ENCODE peak calls at places on chromosomes 1 and 21, in ten cellular contexts. X, C, L, J, M, S, F, I, R and Z are unnamed samples.

GRCh38 chr1:167916766-167917511 is 3.0 kb upstream of the ADCY10 start:
- ATAC-seq in X (no peak), C (no peak), L (no peak), J (no peak), M (peak), S (no peak), F (no peak), I (peak), R (peak), Z (no peak)

GRCh38 chr1:40575336-40575735 is 43.9 kb downstream of the ZNF684 start:
- ATAC-seq in X (no peak), C (no peak), L (no peak), J (peak), M (no peak), S (no peak), F (no peak), I (no peak), R (no peak), Z (no peak)

GRCh38 chr1:215777370-215777925 is 210.3 kb downstream of the KCTD3 start:
- ATAC-seq in X (no peak), C (no peak), L (no peak), J (peak), M (no peak), S (no peak), F (no peak), I (no peak), R (no peak), Z (no peak)

GRCh38 chr1:192629602-192630001 is 6.3 kb upstream of the RGS13 start:
- ATAC-seq in X (no peak), C (peak), L (peak), J (no peak), M (no peak), S (no peak), F (no peak), I (no peak), R (no peak), Z (no peak)

GRCh38 chr1:41892211-41892840 is 26.4 kb downstream of the HIVEP3 start:
- ATAC-seq in X (no peak), C (no peak), L (no peak), J (no peak), M (no peak), S (peak), F (no peak), I (no peak), R (peak), Z (no peak)

GRCh38 chr1:167000546-167000945 is 11.5 kb downstream of the MAEL start:
- ATAC-seq in X (no peak), C (no peak), L (no peak), J (no peak), M (no peak), S (no peak), F (no peak), I (no peak), R (no peak), Z (no peak)

GRCh38 chr1:117367769-117368059 is 465 bp downstream of the MAN1A2 start:
- ATAC-seq in X (no peak), C (no peak), L (no peak), J (peak), M (peak), S (no peak), F (peak), I (peak), R (no peak), Z (no peak)

GRCh38 chr1:18554597-18554996 is 73.9 kb downstream of the KLHDC7A start:
- ATAC-seq in X (no peak), C (no peak), L (no peak), J (no peak), M (no peak), S (no peak), F (no peak), I (no peak), R (peak), Z (no peak)

GRCh38 chr1:23169727-23170335 is 1.2 kb upstream of the LUZP1 start:
- ATAC-seq in X (peak), C (peak), L (peak), J (peak), M (peak), S (peak), F (no peak), I (peak), R (no peak), Z (peak)

GRCh38 chr1:181083842-181084605 is 4.5 kb upstream of the IER5 start:
- ATAC-seq in X (peak), C (peak), L (peak), J (no peak), M (peak), S (peak), F (peak), I (peak), R (peak), Z (no peak)

GRCh38 chr1:200640373-200641174 is 20.0 kb upstream of the KIF14 start:
- ATAC-seq in X (peak), C (no peak), L (peak), J (peak), M (no peak), S (no peak), F (no peak), I (no peak), R (peak), Z (no peak)

GRCh38 chr1:101259744-101260148 is 22.9 kb downstream of the S1PR1 start:
- ATAC-seq in X (no peak), C (no peak), L (no peak), J (peak), M (peak), S (no peak), F (peak), I (peak), R (no peak), Z (peak)

GRCh38 chr1:178037510-178038253 is 56.2 kb upstream of the RASAL2 start:
- ATAC-seq in X (peak), C (peak), L (peak), J (peak), M (peak), S (peak), F (no peak), I (peak), R (peak), Z (peak)

GRCh38 chr1:1250828-1251284 is 4.3 kb upstream of the C1QTNF12 start:
- ATAC-seq in X (no peak), C (no peak), L (peak), J (peak), M (peak), S (no peak), F (no peak), I (peak), R (peak), Z (no peak)

GRCh38 chr1:27372808-27373690 is 1.6 kb downstream of the FCN3 start:
- ATAC-seq in X (peak), C (no peak), L (no peak), J (peak), M (peak), S (peak), F (no peak), I (peak), R (no peak), Z (no peak)

GRCh38 chr1:51504806-51505525 is 14.1 kb downstream of the EPS15 start:
- ATAC-seq in X (no peak), C (no peak), L (no peak), J (no peak), M (peak), S (no peak), F (no peak), I (no peak), R (peak), Z (no peak)

GRCh38 chr1:184408580-184408979 is 21.8 kb downstream of the C1orf21 start:
- ATAC-seq in X (no peak), C (no peak), L (no peak), J (no peak), M (no peak), S (no peak), F (no peak), I (peak), R (no peak), Z (no peak)

GRCh38 chr1:109201123-109201703 is 12.5 kb upstream of the SARS1 start:
- ATAC-seq in X (peak), C (no peak), L (no peak), J (peak), M (peak), S (no peak), F (no peak), I (peak), R (peak), Z (no peak)

GRCh38 chr1:26191739-26192138 is 1.3 kb downstream of the CATSPER4 start:
- ATAC-seq in X (no peak), C (no peak), L (no peak), J (no peak), M (peak), S (no peak), F (peak), I (no peak), R (no peak), Z (no peak)

GRCh38 chr1:230713915-230714764 is at the start of gene AGT:
- ATAC-seq in X (no peak), C (peak), L (peak), J (no peak), M (no peak), S (no peak), F (no peak), I (peak), R (peak), Z (peak)

GRCh38 chr1:181043025-181043880 is 9.5 kb downstream of the MR1 start:
- ATAC-seq in X (no peak), C (peak), L (no peak), J (peak), M (peak), S (no peak), F (no peak), I (peak), R (peak), Z (no peak)

GRCh38 chr1:242890211-242890741 is 364.8 kb downstream of the CEP170 start:
- ATAC-seq in X (no peak), C (peak), L (peak), J (peak), M (no peak), S (no peak), F (no peak), I (peak), R (no peak), Z (no peak)

GRCh38 chr1:207845109-207845508 is 65.8 kb downstream of the CD34 start:
- ATAC-seq in X (no peak), C (peak), L (peak), J (no peak), M (no peak), S (no peak), F (no peak), I (no peak), R (peak), Z (no peak)

GRCh38 chr1:111960971-111961370 is 28.5 kb downstream of the KCND3 start:
- ATAC-seq in X (no peak), C (peak), L (peak), J (no peak), M (no peak), S (no peak), F (no peak), I (no peak), R (peak), Z (no peak)

GRCh38 chr1:27863552-27863943 is 8.8 kb upstream of the THEMIS2 start:
- ATAC-seq in X (no peak), C (peak), L (peak), J (no peak), M (peak), S (no peak), F (no peak), I (no peak), R (peak), Z (peak)

GRCh38 chr1:54962612-54963395 is 17.6 kb upstream of the TMEM61 start:
- ATAC-seq in X (no peak), C (no peak), L (no peak), J (no peak), M (peak), S (no peak), F (no peak), I (no peak), R (no peak), Z (no peak)

GRCh38 chr1:14782741-14783591 is 184.5 kb downstream of the KAZN start:
- ATAC-seq in X (peak), C (no peak), L (no peak), J (no peak), M (no peak), S (no peak), F (no peak), I (peak), R (no peak), Z (no peak)

GRCh38 chr1:63362073-63362472 is 5.4 kb upstream of the ALG6 start:
- ATAC-seq in X (no peak), C (no peak), L (no peak), J (no peak), M (no peak), S (no peak), F (no peak), I (no peak), R (no peak), Z (no peak)

GRCh38 chr1:34977858-34978257 is 7.3 kb downstream of the TMEM35B start:
- ATAC-seq in X (no peak), C (no peak), L (no peak), J (peak), M (no peak), S (no peak), F (no peak), I (no peak), R (no peak), Z (no peak)

GRCh38 chr1:221246067-221246466 is 366.8 kb downstream of the HLX start:
- ATAC-seq in X (no peak), C (no peak), L (no peak), J (no peak), M (no peak), S (no peak), F (no peak), I (no peak), R (no peak), Z (no peak)

GRCh38 chr1:100360790-100361232 is 8.5 kb downstream of the CDC14A start:
- ATAC-seq in X (peak), C (peak), L (peak), J (no peak), M (no peak), S (peak), F (no peak), I (no peak), R (peak), Z (peak)

GRCh38 chr1:246151796-246152434 is 355.2 kb downstream of the SMYD3 start:
- ATAC-seq in X (peak), C (no peak), L (no peak), J (no peak), M (no peak), S (no peak), F (no peak), I (peak), R (peak), Z (no peak)

GRCh38 chr1:94806451-94806861 is 13.7 kb upstream of the SLC44A3 start:
- ATAC-seq in X (no peak), C (no peak), L (no peak), J (no peak), M (no peak), S (no peak), F (no peak), I (no peak), R (no peak), Z (no peak)

GRCh38 chr21:45119812-45120211 is 45.4 kb downstream of the ADARB1 start:
- ATAC-seq in X (no peak), C (no peak), L (no peak), J (no peak), M (no peak), S (no peak), F (no peak), I (no peak), R (no peak), Z (no peak)

GRCh38 chr21:14918542-14918941 is 146.3 kb downstream of the NRIP1 start:
- ATAC-seq in X (no peak), C (no peak), L (no peak), J (no peak), M (no peak), S (no peak), F (no peak), I (no peak), R (peak), Z (no peak)

GRCh38 chr1:115239148-115239820 is 98.8 kb downstream of the NGF start:
- ATAC-seq in X (no peak), C (no peak), L (no peak), J (no peak), M (no peak), S (no peak), F (no peak), I (no peak), R (no peak), Z (no peak)

GRCh38 chr1:232837085-232837484 is 31.9 kb downstream of the MAP10 start:
- ATAC-seq in X (no peak), C (no peak), L (no peak), J (peak), M (no peak), S (no peak), F (no peak), I (peak), R (no peak), Z (no peak)

GRCh38 chr1:56501888-56502287 is 77.5 kb downstream of the PLPP3 start:
- ATAC-seq in X (no peak), C (peak), L (no peak), J (no peak), M (no peak), S (no peak), F (no peak), I (no peak), R (no peak), Z (no peak)
- H3K27ac ChIP-seq in X (no peak), C (no peak), L (no peak), J (no peak), M (no peak), S (no peak), F (no peak), I (no peak), R (no peak), Z (no peak)

DNA sequence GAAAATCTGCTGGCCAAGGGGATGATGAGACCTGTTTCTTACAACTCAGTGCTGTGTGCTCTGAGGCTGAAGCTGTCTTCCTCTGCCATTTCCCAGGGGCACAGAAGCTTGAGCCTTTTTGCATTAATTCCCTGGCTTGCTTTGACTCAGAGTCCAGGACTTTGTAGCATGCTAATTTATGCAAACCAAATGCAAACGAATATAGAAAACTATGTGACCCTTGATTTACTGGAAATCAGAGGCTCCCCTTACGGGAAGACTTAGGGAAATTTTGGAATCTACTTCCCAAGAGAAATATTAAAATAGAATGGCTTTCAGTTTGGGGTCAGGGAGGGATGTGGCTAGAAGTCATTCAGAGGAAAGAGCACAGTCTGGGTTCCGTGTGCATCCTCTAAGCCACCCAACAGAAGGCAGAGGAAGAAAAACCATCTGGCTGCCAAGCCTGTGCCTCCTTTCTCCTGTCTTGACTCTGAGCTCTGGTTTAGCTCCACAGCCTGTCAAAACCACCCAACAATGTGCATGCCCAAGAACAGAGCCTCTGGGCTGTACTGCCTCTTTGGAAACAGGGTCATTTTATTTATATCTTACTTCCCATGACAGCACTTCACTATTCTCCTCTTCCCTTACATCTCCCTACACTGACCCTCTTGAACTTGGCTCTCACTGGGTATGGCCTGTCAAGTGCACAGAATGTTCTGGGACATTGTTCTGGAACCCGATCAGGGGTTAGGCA is 30.0 kb downstream of the ATF3 start:
- ATAC-seq in X (no peak), C (peak), L (peak), J (no peak), M (no peak), S (no peak), F (no peak), I (no peak), R (no peak), Z (no peak)
- H3K27ac ChIP-seq in X (no peak), C (peak), L (peak), J (no peak), M (no peak), S (no peak), F (no peak), I (no peak), R (peak), Z (peak)

GRCh38 chr1:170697338-170697715 is 33.4 kb downstream of the PRRX1 start:
- ATAC-seq in X (no peak), C (no peak), L (no peak), J (no peak), M (no peak), S (no peak), F (no peak), I (no peak), R (no peak), Z (no peak)

GRCh38 chr1:170695955-170696590 is 32.1 kb downstream of the PRRX1 start:
- ATAC-seq in X (no peak), C (no peak), L (no peak), J (no peak), M (no peak), S (no peak), F (no peak), I (no peak), R (no peak), Z (no peak)

GRCh38 chr1:170696591-170697337 is 32.8 kb downstream of the PRRX1 start:
- ATAC-seq in X (no peak), C (peak), L (no peak), J (no peak), M (no peak), S (no peak), F (no peak), I (no peak), R (no peak), Z (no peak)

GRCh38 chr1:170692866-170693575 is 29.1 kb downstream of the PRRX1 start:
- ATAC-seq in X (no peak), C (peak), L (peak), J (peak), M (no peak), S (no peak), F (no peak), I (no peak), R (no peak), Z (peak)

GRCh38 chr1:170694172-170694926 is 30.4 kb downstream of the PRRX1 start:
- ATAC-seq in X (no peak), C (no peak), L (no peak), J (no peak), M (no peak), S (no peak), F (no peak), I (no peak), R (no peak), Z (no peak)
- H3K27ac ChIP-seq in X (no peak), C (no peak), L (peak), J (no peak), M (no peak), S (no peak), F (no peak), I (no peak), R (no peak), Z (peak)

GRCh38 chr1:226568975-226569741 is 20.6 kb downstream of the STUM start:
- ATAC-seq in X (no peak), C (no peak), L (no peak), J (no peak), M (no peak), S (no peak), F (no peak), I (no peak), R (no peak), Z (no peak)
- H3K27ac ChIP-seq in X (no peak), C (no peak), L (no peak), J (no peak), M (no peak), S (no peak), F (no peak), I (no peak), R (no peak), Z (peak)

GRCh38 chr21:29322570-29322957 is 23.8 kb downstream of the BACH1 start:
- ATAC-seq in X (no peak), C (no peak), L (no peak), J (no peak), M (no peak), S (no peak), F (no peak), I (no peak), R (no peak), Z (no peak)
- H3K27ac ChIP-seq in X (no peak), C (no peak), L (no peak), J (no peak), M (no peak), S (no peak), F (no peak), I (no peak), R (no peak), Z (no peak)

DNA sequence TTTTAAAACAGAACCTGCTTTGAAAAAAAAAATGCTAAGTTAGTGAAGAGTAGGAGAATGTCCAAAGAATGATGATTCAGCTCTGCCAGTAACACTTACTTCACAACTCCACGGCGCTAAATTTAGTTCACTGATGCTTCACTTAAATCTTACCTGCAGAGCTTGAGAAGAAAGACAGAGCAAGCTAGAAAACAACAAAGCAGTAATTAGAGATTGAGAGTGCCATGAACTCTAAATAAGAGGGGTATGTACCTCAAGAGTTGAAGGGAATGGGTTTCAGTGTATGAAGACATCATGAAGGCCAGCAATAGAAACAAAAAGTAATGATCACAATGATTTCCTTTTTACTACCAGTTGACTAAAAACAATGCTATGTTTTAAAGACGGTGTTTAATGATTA is 32.8 kb downstream of the EPRS1 start:
- ATAC-seq in X (no peak), C (no peak), L (no peak), J (no peak), M (no peak), S (no peak), F (no peak), I (no peak), R (no peak), Z (no peak)
- H3K27ac ChIP-seq in X (no peak), C (no peak), L (no peak), J (no peak), M (no peak), S (no peak), F (no peak), I (no peak), R (no peak), Z (no peak)